ENCODE peak calls at places on chromosomes 1 and 21, in seven cellular contexts. V is lung; N is HFF-Myc; U is GM13976; D is mesothelial cell of epicardium; P is IMR-90; O is CD8-positive, alpha-beta T cell. B is an unnamed sample.

GRCh38 chr1:203607169-203607873 is 19.3 kb upstream of the ATP2B4 start:
- DNase-seq in O (peak; percentile 63), D (no peak), U (peak; percentile 53), P (peak; percentile 98), N (peak; percentile 80), V (no peak), B (peak; percentile 61)

GRCh38 chr1:53949023-53949611 is 3.0 kb downstream of the LRRC42 start:
- DNase-seq in N (no peak), O (no peak), V (no peak), P (peak; percentile 51), U (peak; percentile 41), D (no peak), B (no peak)

GRCh38 chr1:29506678-29507225 is 270.4 kb downstream of the PTPRU start:
- DNase-seq in D (peak; percentile 24), P (no peak), U (no peak), V (peak; percentile 23), N (no peak), O (no peak), B (no peak)

GRCh38 chr1:170296642-170297041 is 150.9 kb downstream of the NTMT2 start:
- DNase-seq in N (no peak), U (no peak), D (no peak), P (peak; percentile 13), V (no peak), O (no peak), B (no peak)

GRCh38 chr1:160726114-160726497 is 12.9 kb upstream of the SLAMF7 start:
- DNase-seq in P (no peak), N (no peak), V (no peak), U (peak; percentile 34), O (no peak), D (no peak), B (no peak)

GRCh38 chr1:156750932-156751723 is at the start of gene HDGF:
- DNase-seq in D (peak; percentile 58), P (no peak), V (peak; percentile 61), O (peak; percentile 18), N (no peak), U (peak; percentile 46), B (no peak)

GRCh38 chr1:200279810-200280411 is 129.9 kb downstream of the ZNF281 start:
- DNase-seq in P (peak; percentile 60), O (no peak), V (peak; percentile 66), D (no peak), N (peak; percentile 27), U (peak; percentile 34), B (no peak)

GRCh38 chr1:55129194-55129728 is 85.9 kb downstream of the USP24 start:
- DNase-seq in N (no peak), P (peak; percentile 89), O (no peak), U (no peak), D (no peak), V (no peak), B (no peak)

GRCh38 chr21:28818663-28819278 is 173.9 kb downstream of the LTN1 start:
- DNase-seq in P (no peak), D (no peak), O (no peak), N (no peak), V (no peak), U (no peak), B (no peak)

GRCh38 chr1:243499711-243500110 is 243.9 kb downstream of the SDCCAG8 start:
- DNase-seq in O (no peak), V (no peak), N (no peak), U (no peak), D (no peak), P (no peak), B (no peak)

GRCh38 chr21:45187646-45188045 is 100.0 kb downstream of the POFUT2 start:
- DNase-seq in V (no peak), P (no peak), D (no peak), O (no peak), U (no peak), N (no peak), B (no peak)

GRCh38 chr1:230236951-230237350 is 169.9 kb downstream of the GALNT2 start:
- DNase-seq in D (no peak), U (no peak), P (peak; percentile 40), N (no peak), O (no peak), V (no peak), B (no peak)

GRCh38 chr1:65990161-65990560 is 197.5 kb downstream of the PDE4B start:
- DNase-seq in O (no peak), U (no peak), P (no peak), V (no peak), N (no peak), D (no peak), B (no peak)

GRCh38 chr21:35275776-35276175 is 226.7 kb upstream of the RUNX1 start:
- DNase-seq in O (no peak), U (no peak), D (no peak), N (no peak), P (peak; percentile 25), V (no peak), B (no peak)

GRCh38 chr1:2972879-2973575 is 48.2 kb upstream of the ACTRT2 start:
- DNase-seq in O (no peak), V (no peak), N (no peak), U (no peak), D (peak; percentile 26), P (no peak), B (peak; percentile 38)

GRCh38 chr1:61391730-61392129 is 309.4 kb downstream of the NFIA start:
- DNase-seq in V (no peak), P (no peak), U (no peak), N (no peak), D (no peak), O (no peak), B (no peak)

GRCh38 chr1:67685067-67685557 is at the start of gene GADD45A:
- DNase-seq in P (peak; percentile 100), U (peak; percentile 96), V (peak; percentile 99), N (peak; percentile 99), O (peak; percentile 90), D (peak; percentile 95), B (peak; percentile 97)

GRCh38 chr1:67687198-67687545 is 2.2 kb downstream of the GADD45A start:
- DNase-seq in V (no peak), P (no peak), N (no peak), U (no peak), D (no peak), O (no peak), B (no peak)

GRCh38 chr1:67687649-67688048 is 2.6 kb downstream of the GADD45A start:
- DNase-seq in U (no peak), O (no peak), N (no peak), P (peak; percentile 83), D (no peak), V (no peak), B (no peak)

GRCh38 chr1:67685558-67686271 is 714 bp downstream of the GADD45A start:
- DNase-seq in O (peak; percentile 42), V (peak; percentile 61), N (no peak), D (peak; percentile 52), U (peak; percentile 55), P (no peak), B (peak; percentile 61)

DNA sequence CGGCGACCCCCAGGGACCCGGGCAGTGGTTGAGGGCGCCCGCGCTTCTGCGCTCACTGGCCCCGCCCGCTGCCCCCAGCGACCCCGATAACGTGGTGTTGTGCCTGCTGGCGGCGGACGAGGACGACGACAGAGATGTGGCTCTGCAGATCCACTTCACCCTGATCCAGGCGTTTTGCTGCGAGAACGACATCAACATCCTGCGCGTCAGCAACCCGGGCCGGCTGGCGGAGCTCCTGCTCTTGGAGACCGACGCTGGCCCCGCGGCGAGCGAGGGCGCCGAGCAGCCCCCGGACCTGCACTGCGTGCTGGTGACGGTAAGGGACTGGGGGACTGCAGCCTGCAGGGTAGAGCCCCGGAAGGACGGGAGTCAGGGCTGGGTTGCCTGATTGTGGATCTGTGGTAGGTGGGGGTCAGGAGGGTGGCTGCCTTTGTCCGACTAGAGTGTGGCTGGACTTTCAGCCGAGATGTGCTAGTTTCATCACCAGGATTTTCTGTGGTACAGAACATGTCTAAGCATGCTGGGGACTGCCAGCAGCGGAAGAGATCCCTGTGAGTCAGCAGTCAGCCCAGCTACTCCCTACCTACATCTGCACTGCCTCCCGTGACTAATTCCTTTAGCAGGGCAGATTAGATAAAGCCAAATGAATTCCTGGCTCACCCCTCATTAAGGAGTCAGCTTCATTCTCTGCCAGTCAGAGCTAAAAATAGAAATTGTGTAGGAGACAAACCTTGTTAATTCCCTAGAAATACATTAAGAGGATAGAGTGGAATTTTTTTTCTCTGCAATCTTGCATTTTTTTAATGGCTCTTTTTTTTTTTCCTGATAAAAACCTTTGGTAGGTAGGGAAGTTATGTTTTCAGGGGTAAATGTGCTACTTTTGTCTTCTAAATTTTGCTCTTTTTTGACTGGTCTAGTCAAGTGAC is 1.5 kb downstream of the GADD45A start:
- DNase-seq in O (peak; percentile 40), U (peak; percentile 58), D (peak; percentile 66), N (peak; percentile 92), V (peak; percentile 71), P (peak; percentile 99), B (peak; percentile 80)
- TF ChIP-seq CTCF in O (no peak), U (no peak), D (peak; percentile 12), N (no peak), V (no peak), P (no peak), B (no peak)

GRCh38 chr1:100924991-100925390 is 29.1 kb downstream of the SLC30A7 start:
- DNase-seq in V (no peak), U (no peak), O (no peak), N (no peak), P (no peak), D (no peak), B (no peak)

GRCh38 chr1:100930494-100930893 is 34.6 kb downstream of the SLC30A7 start:
- DNase-seq in V (no peak), O (no peak), D (no peak), N (no peak), P (no peak), U (no peak), B (no peak)

GRCh38 chr1:100927276-100927675 is 31.4 kb downstream of the SLC30A7 start:
- DNase-seq in O (peak; percentile 30), D (no peak), N (no peak), V (no peak), U (no peak), P (no peak), B (no peak)

GRCh38 chr1:100926240-100926639 is 30.4 kb downstream of the SLC30A7 start:
- DNase-seq in P (no peak), N (no peak), U (no peak), V (no peak), D (no peak), O (no peak), B (no peak)

DNA sequence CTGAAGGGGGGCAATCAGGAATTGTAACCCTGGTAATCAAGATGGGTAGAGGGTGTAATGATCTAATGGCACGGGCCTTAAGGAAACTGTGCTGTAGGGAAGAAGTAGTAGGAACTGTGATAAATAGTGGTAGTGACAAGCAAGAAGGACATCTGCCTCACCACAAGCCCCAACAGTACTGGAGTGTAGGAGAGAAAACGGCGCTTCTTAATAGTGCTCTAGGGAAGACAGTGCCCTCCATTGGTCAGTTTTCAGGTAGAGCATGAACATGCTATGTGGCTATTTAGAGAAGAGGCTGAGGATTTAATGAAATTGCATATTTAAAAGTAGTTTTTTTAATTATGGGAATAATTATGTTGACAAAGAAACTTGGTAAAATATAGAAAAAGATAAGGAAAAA is 32.2 kb downstream of the SLC30A7 start:
- DNase-seq in P (no peak), O (no peak), N (no peak), V (no peak), D (no peak), U (no peak), B (no peak)
- TF ChIP-seq CTCF in P (no peak), O (no peak), N (peak; percentile 20), V (no peak), D (no peak), U (peak; percentile 18), B (no peak)

GRCh38 chr1:81377406-81377805 is 423.3 kb upstream of the ADGRL2 start:
- DNase-seq in O (no peak), U (peak; percentile 3), P (no peak), D (no peak), V (no peak), N (no peak), B (no peak)
- TF ChIP-seq CTCF in O (no peak), U (no peak), P (no peak), D (no peak), V (no peak), N (no peak), B (no peak)

GRCh38 chr1:52368383-52369172 is 2.6 kb upstream of the CC2D1B start:
- DNase-seq in V (peak; percentile 43), U (peak; percentile 74), D (peak; percentile 72), N (no peak), P (peak; percentile 32), O (peak; percentile 50), B (no peak)
- TF ChIP-seq CTCF in V (no peak), U (no peak), D (no peak), N (no peak), P (peak; percentile 26), O (no peak), B (no peak)